ENCODE peak calls at places on chromosomes 11 and 22, in four cellular contexts. One of them, this sample, is unnamed.

GRCh38 chr22:42369250-42370041 is 62.8 kb downstream of the NFAM1 start:
- DNase-seq in heart left ventricle: peak
- DNase-seq in kidney: peak
- DNase-seq in choroid plexus epithelial cell: peak
- DNase-seq in this sample: peak

GRCh38 chr22:29095459-29095858 is 22.6 kb downstream of the KREMEN1 start:
- DNase-seq in heart left ventricle: no peak
- DNase-seq in kidney: no peak
- DNase-seq in choroid plexus epithelial cell: no peak
- DNase-seq in this sample: no peak

GRCh38 chr11:79438631-79439429 is 2.0 kb downstream of the TENM4 start:
- DNase-seq in choroid plexus epithelial cell: peak
- DNase-seq in heart left ventricle: no peak
- DNase-seq in kidney: no peak
- DNase-seq in this sample: peak

GRCh38 chr11:22069844-22070243 is 123.0 kb upstream of the ANO5 start:
- DNase-seq in choroid plexus epithelial cell: no peak
- DNase-seq in heart left ventricle: no peak
- DNase-seq in kidney: no peak
- DNase-seq in this sample: no peak

GRCh38 chr22:24072361-24072760 is 61.3 kb downstream of the CABIN1 start:
- DNase-seq in choroid plexus epithelial cell: no peak
- DNase-seq in kidney: no peak
- DNase-seq in heart left ventricle: no peak
- DNase-seq in this sample: no peak

GRCh38 chr11:25211635-25212251 is 714.9 kb downstream of the LUZP2 start:
- DNase-seq in heart left ventricle: no peak
- DNase-seq in kidney: no peak
- DNase-seq in choroid plexus epithelial cell: no peak
- DNase-seq in this sample: peak

GRCh38 chr11:59802639-59803176 is 7.9 kb downstream of the MRPL16 start:
- DNase-seq in choroid plexus epithelial cell: peak
- DNase-seq in heart left ventricle: no peak
- DNase-seq in kidney: no peak
- DNase-seq in this sample: peak

GRCh38 chr11:65555693-65556231 is 2.4 kb downstream of the LTBP3 start:
- DNase-seq in choroid plexus epithelial cell: peak
- DNase-seq in heart left ventricle: peak
- DNase-seq in kidney: peak
- DNase-seq in this sample: peak

GRCh38 chr11:18046116-18046777 is at the start of gene TPH1:
- DNase-seq in choroid plexus epithelial cell: peak
- DNase-seq in kidney: peak
- DNase-seq in heart left ventricle: peak
- DNase-seq in this sample: peak

GRCh38 chr22:44329179-44329796 is 16.5 kb upstream of the SHISAL1 start:
- DNase-seq in heart left ventricle: no peak
- DNase-seq in choroid plexus epithelial cell: peak
- DNase-seq in kidney: no peak
- DNase-seq in this sample: no peak

GRCh38 chr11:100932474-100933100 is 197.0 kb downstream of the PGR start:
- DNase-seq in heart left ventricle: no peak
- DNase-seq in choroid plexus epithelial cell: peak
- DNase-seq in kidney: no peak
- DNase-seq in this sample: peak

GRCh38 chr11:76803811-76804600 is 20.9 kb downstream of the TSKU start:
- DNase-seq in choroid plexus epithelial cell: peak
- DNase-seq in heart left ventricle: peak
- DNase-seq in kidney: no peak
- DNase-seq in this sample: no peak

GRCh38 chr22:29780781-29781676 is 13.9 kb downstream of the UQCR10 start:
- DNase-seq in kidney: no peak
- DNase-seq in heart left ventricle: no peak
- DNase-seq in choroid plexus epithelial cell: peak
- DNase-seq in this sample: peak

GRCh38 chr11:120657306-120658070 is 145.9 kb downstream of the GRIK4 start:
- DNase-seq in heart left ventricle: no peak
- DNase-seq in kidney: no peak
- DNase-seq in choroid plexus epithelial cell: no peak
- DNase-seq in this sample: no peak

GRCh38 chr11:57530596-57531507 is at the start of gene TIMM10:
- DNase-seq in heart left ventricle: peak
- DNase-seq in choroid plexus epithelial cell: peak
- DNase-seq in kidney: peak
- DNase-seq in this sample: peak
- TF ChIP-seq CTCF in heart left ventricle: no peak
- TF ChIP-seq CTCF in choroid plexus epithelial cell: no peak
- TF ChIP-seq CTCF in kidney: no peak
- TF ChIP-seq CTCF in this sample: no peak

DNA sequence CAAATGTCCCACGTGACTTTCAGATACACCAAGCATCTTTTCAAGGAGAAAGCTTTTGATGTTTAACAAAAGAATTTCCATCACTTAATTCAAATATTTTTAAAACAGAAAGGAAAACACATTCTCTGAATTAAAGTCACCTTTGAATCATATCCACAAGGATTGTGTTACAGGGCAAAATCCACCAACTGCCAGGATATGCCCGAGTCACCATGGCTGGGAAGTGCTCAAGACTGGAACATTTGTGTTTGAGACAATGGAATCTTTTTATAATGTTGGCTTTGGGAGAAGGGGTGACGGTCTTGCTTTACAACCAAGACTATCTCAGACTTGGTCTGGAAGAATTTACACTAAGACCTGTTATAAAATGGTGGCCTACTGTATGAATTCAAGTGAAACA is 40.8 kb downstream of the BID start:
- DNase-seq in heart left ventricle: no peak
- DNase-seq in kidney: no peak
- DNase-seq in choroid plexus epithelial cell: no peak
- DNase-seq in this sample: peak
- H3K4me3 ChIP-seq in heart left ventricle: no peak
- H3K4me3 ChIP-seq in kidney: no peak
- H3K4me3 ChIP-seq in choroid plexus epithelial cell: no peak
- H3K4me3 ChIP-seq in this sample: no peak

DNA sequence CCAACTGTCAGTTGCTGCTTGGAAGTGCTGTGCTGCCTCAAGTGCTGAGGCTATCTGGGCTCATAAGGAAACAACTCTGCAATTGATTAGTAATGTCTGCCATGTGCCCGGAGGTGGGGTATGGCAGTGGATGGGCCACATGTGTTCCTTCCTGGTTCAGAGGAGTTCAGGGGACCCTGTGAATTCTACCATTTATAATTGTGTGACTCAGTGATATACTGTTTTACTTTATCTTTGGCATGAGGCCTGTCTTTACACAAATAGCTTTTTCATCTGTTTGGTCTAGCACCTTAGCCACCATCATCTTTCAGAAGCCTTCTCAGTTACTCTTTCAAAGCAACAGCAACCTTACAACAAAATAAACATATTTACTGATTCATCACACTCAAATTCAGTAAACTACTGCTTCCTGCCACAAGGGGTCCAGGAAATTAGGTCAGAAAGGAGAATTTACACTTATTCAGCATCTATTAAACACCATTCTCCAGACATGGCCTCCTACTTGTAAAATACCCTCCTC is 20.9 kb downstream of the DKK3 start:
- DNase-seq in choroid plexus epithelial cell: peak
- DNase-seq in heart left ventricle: no peak
- DNase-seq in kidney: no peak
- DNase-seq in this sample: peak
- TF ChIP-seq CTCF in choroid plexus epithelial cell: peak
- TF ChIP-seq CTCF in heart left ventricle: no peak
- TF ChIP-seq CTCF in kidney: no peak
- TF ChIP-seq CTCF in this sample: peak

GRCh38 chr11:70662691-70663098 is 264.4 kb downstream of the CTTN start:
- DNase-seq in kidney: no peak
- DNase-seq in choroid plexus epithelial cell: no peak
- DNase-seq in heart left ventricle: no peak
- DNase-seq in this sample: no peak
- H3K4me3 ChIP-seq in kidney: no peak
- H3K4me3 ChIP-seq in choroid plexus epithelial cell: no peak
- H3K4me3 ChIP-seq in heart left ventricle: peak
- H3K4me3 ChIP-seq in this sample: no peak

GRCh38 chr22:35021166-35021565 is 44.8 kb upstream of the ISX start:
- DNase-seq in kidney: no peak
- DNase-seq in heart left ventricle: no peak
- DNase-seq in choroid plexus epithelial cell: no peak
- DNase-seq in this sample: no peak

GRCh38 chr22:35024364-35024692 is 41.6 kb upstream of the ISX start:
- DNase-seq in heart left ventricle: no peak
- DNase-seq in choroid plexus epithelial cell: no peak
- DNase-seq in kidney: no peak
- DNase-seq in this sample: no peak

GRCh38 chr22:35020517-35020916 is 45.4 kb upstream of the ISX start:
- DNase-seq in heart left ventricle: no peak
- DNase-seq in choroid plexus epithelial cell: no peak
- DNase-seq in kidney: no peak
- DNase-seq in this sample: no peak

GRCh38 chr22:35023692-35024363 is 42.1 kb upstream of the ISX start:
- DNase-seq in kidney: peak
- DNase-seq in heart left ventricle: peak
- DNase-seq in choroid plexus epithelial cell: peak
- DNase-seq in this sample: peak

DNA sequence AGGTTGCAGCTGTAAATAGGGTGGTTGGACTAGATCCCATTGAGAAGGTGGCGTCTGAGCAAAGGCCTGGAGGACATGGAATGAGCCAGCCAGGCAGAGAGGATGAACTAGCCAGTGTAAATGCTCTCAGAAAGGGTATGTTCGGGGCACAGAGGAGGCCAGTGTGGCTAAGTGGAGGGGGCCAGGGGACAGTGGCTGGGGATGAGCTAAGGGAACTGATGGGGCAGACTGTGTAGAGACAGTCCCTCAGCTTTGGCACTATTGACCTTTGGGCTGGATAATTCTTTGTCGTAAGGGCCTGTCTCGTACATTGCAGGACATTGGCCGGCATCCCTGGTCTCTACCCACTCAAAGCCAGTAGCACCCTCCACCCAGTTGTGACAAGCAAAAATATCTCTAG is 43.7 kb upstream of the ISX start:
- DNase-seq in kidney: no peak
- DNase-seq in choroid plexus epithelial cell: no peak
- DNase-seq in heart left ventricle: no peak
- DNase-seq in this sample: no peak
- TF ChIP-seq CTCF in kidney: no peak
- TF ChIP-seq CTCF in choroid plexus epithelial cell: no peak
- TF ChIP-seq CTCF in heart left ventricle: no peak
- TF ChIP-seq CTCF in this sample: no peak

DNA sequence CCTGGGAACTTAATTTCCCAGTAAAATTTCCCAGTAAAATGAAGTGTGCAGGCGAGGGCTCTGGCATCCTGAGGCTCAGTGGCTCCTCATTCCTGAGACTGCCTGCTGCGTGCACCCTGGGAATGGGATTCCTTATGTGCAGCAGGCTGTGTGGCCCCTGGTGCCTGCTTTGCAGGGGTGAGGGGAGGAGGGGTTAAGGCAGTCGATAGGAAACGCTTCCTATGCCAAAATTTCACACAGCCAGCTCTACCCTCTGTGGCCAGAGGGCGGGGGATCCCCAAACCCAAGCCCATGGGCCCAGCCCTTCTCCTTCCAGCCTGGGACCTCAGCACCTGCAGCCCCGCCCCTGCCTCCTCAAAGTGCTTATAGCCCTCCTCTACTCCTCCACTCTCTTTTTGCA is 12.1 kb upstream of the BAIAP2L2 start:
- DNase-seq in kidney: no peak
- DNase-seq in heart left ventricle: peak
- DNase-seq in choroid plexus epithelial cell: no peak
- DNase-seq in this sample: no peak
- H3K4me3 ChIP-seq in kidney: no peak
- H3K4me3 ChIP-seq in heart left ventricle: no peak
- H3K4me3 ChIP-seq in choroid plexus epithelial cell: no peak
- H3K4me3 ChIP-seq in this sample: no peak

This sample was measured in astrocyte of the spinal cord.